ENCODE peak calls at places on chromosomes 3 and 15, in six cellular contexts. One of them, this sample, is unnamed.

GRCh38 chr3:68984011-68984410 is 29.5 kb downstream of the EOGT start:
- DNase-seq in HEK293T: no peak
- DNase-seq in colonic mucosa: no peak
- DNase-seq in LHCN-M2: no peak
- DNase-seq in NCI-H774: no peak
- DNase-seq in PC-3: no peak
- DNase-seq in this sample: no peak

GRCh38 chr3:102444101-102444500 is 9.3 kb downstream of the ZPLD1 start:
- DNase-seq in HEK293T: no peak
- DNase-seq in colonic mucosa: no peak
- DNase-seq in LHCN-M2: peak; percentile 31
- DNase-seq in NCI-H774: no peak
- DNase-seq in PC-3: no peak
- DNase-seq in this sample: peak; percentile 14

GRCh38 chr15:83404143-83404542 is 43.0 kb upstream of the SH3GL3 start:
- DNase-seq in HEK293T: no peak
- DNase-seq in colonic mucosa: no peak
- DNase-seq in LHCN-M2: no peak
- DNase-seq in NCI-H774: no peak
- DNase-seq in PC-3: no peak
- DNase-seq in this sample: no peak

GRCh38 chr3:194269610-194270145 is 81.5 kb downstream of the CPN2 start:
- DNase-seq in HEK293T: no peak
- DNase-seq in colonic mucosa: peak; percentile 73
- DNase-seq in LHCN-M2: no peak
- DNase-seq in NCI-H774: no peak
- DNase-seq in PC-3: no peak
- DNase-seq in this sample: no peak

GRCh38 chr15:79673416-79674123 is 223.2 kb downstream of the MTHFS start:
- DNase-seq in HEK293T: no peak
- DNase-seq in colonic mucosa: no peak
- DNase-seq in LHCN-M2: peak; percentile 88
- DNase-seq in NCI-H774: no peak
- DNase-seq in PC-3: peak; percentile 56
- DNase-seq in this sample: peak; percentile 40

GRCh38 chr3:12395349-12396012 is 88.8 kb upstream of the TSEN2 start:
- DNase-seq in HEK293T: no peak
- DNase-seq in colonic mucosa: no peak
- DNase-seq in LHCN-M2: no peak
- DNase-seq in NCI-H774: no peak
- DNase-seq in PC-3: no peak
- DNase-seq in this sample: no peak

GRCh38 chr15:58378241-58379085 is 53.3 kb upstream of the LIPC start:
- DNase-seq in HEK293T: no peak
- DNase-seq in colonic mucosa: no peak
- DNase-seq in LHCN-M2: peak; percentile 38
- DNase-seq in NCI-H774: no peak
- DNase-seq in PC-3: peak; percentile 49
- DNase-seq in this sample: no peak

GRCh38 chr3:110881069-110881468 is 190.5 kb upstream of the NECTIN3 start:
- DNase-seq in HEK293T: peak; percentile 34
- DNase-seq in colonic mucosa: peak; percentile 28
- DNase-seq in LHCN-M2: peak; percentile 52
- DNase-seq in NCI-H774: peak; percentile 50
- DNase-seq in PC-3: peak; percentile 64
- DNase-seq in this sample: no peak

GRCh38 chr15:65731926-65732325 is 60.2 kb downstream of the DENND4A start:
- DNase-seq in HEK293T: no peak
- DNase-seq in colonic mucosa: no peak
- DNase-seq in LHCN-M2: peak; percentile 33
- DNase-seq in NCI-H774: no peak
- DNase-seq in PC-3: no peak
- DNase-seq in this sample: no peak

GRCh38 chr15:34065941-34066340 is 26.9 kb upstream of the AVEN start:
- DNase-seq in HEK293T: no peak
- DNase-seq in colonic mucosa: no peak
- DNase-seq in LHCN-M2: no peak
- DNase-seq in NCI-H774: no peak
- DNase-seq in PC-3: no peak
- DNase-seq in this sample: no peak

This sample was measured in AG04449.